ENCODE peak calls at places on chromosomes 7 and 10, in four cellular contexts. One of them, this sample, is unnamed.

GRCh38 chr7:22934473-22935065 is 79.4 kb downstream of the HYCC1 start:
- DNase-seq in colonic mucosa: no peak
- DNase-seq in adrenal gland: no peak
- DNase-seq in neural progenitor cell: no peak
- DNase-seq in this sample: no peak

GRCh38 chr7:80187279-80187678 is 52.6 kb downstream of the GNAI1 start:
- DNase-seq in adrenal gland: no peak
- DNase-seq in neural progenitor cell: no peak
- DNase-seq in colonic mucosa: no peak
- DNase-seq in this sample: no peak

GRCh38 chr10:89475137-89475536 is 60.3 kb downstream of the SLC16A12 start:
- DNase-seq in colonic mucosa: no peak
- DNase-seq in neural progenitor cell: peak; percentile 9
- DNase-seq in adrenal gland: no peak
- DNase-seq in this sample: no peak

GRCh38 chr7:82629583-82629982 is 186.0 kb upstream of the CACNA2D1 start:
- DNase-seq in colonic mucosa: no peak
- DNase-seq in neural progenitor cell: no peak
- DNase-seq in adrenal gland: no peak
- DNase-seq in this sample: no peak

GRCh38 chr10:126240483-126240882 is 147.8 kb downstream of the ADAM12 start:
- DNase-seq in neural progenitor cell: peak; percentile 37
- DNase-seq in colonic mucosa: no peak
- DNase-seq in adrenal gland: no peak
- DNase-seq in this sample: no peak

GRCh38 chr10:92087750-92088395 is 164.3 kb downstream of the BTAF1 start:
- DNase-seq in colonic mucosa: peak; percentile 76
- DNase-seq in adrenal gland: peak; percentile 90
- DNase-seq in neural progenitor cell: peak; percentile 85
- DNase-seq in this sample: peak; percentile 70

GRCh38 chr7:7647495-7648036 is 7.0 kb downstream of the UMAD1 start:
- DNase-seq in neural progenitor cell: no peak
- DNase-seq in adrenal gland: peak; percentile 4
- DNase-seq in colonic mucosa: no peak
- DNase-seq in this sample: no peak

GRCh38 chr10:42933454-42934340 is 143.2 kb upstream of the RET start:
- DNase-seq in colonic mucosa: peak; percentile 58
- DNase-seq in neural progenitor cell: peak; percentile 73
- DNase-seq in adrenal gland: no peak
- DNase-seq in this sample: no peak

GRCh38 chr7:85573346-85573745 is 386.5 kb upstream of the SEMA3D start:
- DNase-seq in neural progenitor cell: no peak
- DNase-seq in adrenal gland: no peak
- DNase-seq in colonic mucosa: no peak
- DNase-seq in this sample: no peak

GRCh38 chr7:55024776-55025175 is 6.0 kb downstream of the EGFR start:
- DNase-seq in neural progenitor cell: no peak
- DNase-seq in colonic mucosa: no peak
- DNase-seq in adrenal gland: no peak
- DNase-seq in this sample: no peak

GRCh38 chr7:127803626-127804025 is 151.6 kb downstream of the SND1 start:
- DNase-seq in colonic mucosa: no peak
- DNase-seq in adrenal gland: no peak
- DNase-seq in neural progenitor cell: no peak
- DNase-seq in this sample: no peak

GRCh38 chr7:55060690-55061414 is 42.0 kb downstream of the EGFR start:
- DNase-seq in neural progenitor cell: no peak
- DNase-seq in adrenal gland: no peak
- DNase-seq in colonic mucosa: no peak
- DNase-seq in this sample: no peak

GRCh38 chr7:29375641-29376562 is 181.3 kb downstream of the CHN2 start:
- DNase-seq in neural progenitor cell: no peak
- DNase-seq in colonic mucosa: peak; percentile 86
- DNase-seq in adrenal gland: peak; percentile 54
- DNase-seq in this sample: no peak

GRCh38 chr10:128498746-128499145 is 372.5 kb upstream of the MKI67 start:
- DNase-seq in adrenal gland: no peak
- DNase-seq in colonic mucosa: no peak
- DNase-seq in neural progenitor cell: no peak
- DNase-seq in this sample: no peak

GRCh38 chr10:58070964-58071363 is 196.7 kb downstream of the IPMK start:
- DNase-seq in neural progenitor cell: no peak
- DNase-seq in adrenal gland: no peak
- DNase-seq in colonic mucosa: no peak
- DNase-seq in this sample: no peak

GRCh38 chr10:30456262-30456661 is 22.3 kb downstream of the MAP3K8 start:
- DNase-seq in colonic mucosa: peak; percentile 44
- DNase-seq in neural progenitor cell: no peak
- DNase-seq in adrenal gland: no peak
- DNase-seq in this sample: no peak

GRCh38 chr10:14507721-14508120 is 177.0 kb upstream of the FRMD4A start:
- DNase-seq in neural progenitor cell: no peak
- DNase-seq in colonic mucosa: no peak
- DNase-seq in adrenal gland: no peak
- DNase-seq in this sample: no peak
- H3K4me1 ChIP-seq in neural progenitor cell: peaks cover 5% of the 10 kb centered on the region
- H3K4me1 ChIP-seq in colonic mucosa: no peaks in the 10 kb centered on the region
- H3K4me1 ChIP-seq in adrenal gland: no peaks in the 10 kb centered on the region
- H3K4me1 ChIP-seq in this sample: no peaks in the 10 kb centered on the region

DNA sequence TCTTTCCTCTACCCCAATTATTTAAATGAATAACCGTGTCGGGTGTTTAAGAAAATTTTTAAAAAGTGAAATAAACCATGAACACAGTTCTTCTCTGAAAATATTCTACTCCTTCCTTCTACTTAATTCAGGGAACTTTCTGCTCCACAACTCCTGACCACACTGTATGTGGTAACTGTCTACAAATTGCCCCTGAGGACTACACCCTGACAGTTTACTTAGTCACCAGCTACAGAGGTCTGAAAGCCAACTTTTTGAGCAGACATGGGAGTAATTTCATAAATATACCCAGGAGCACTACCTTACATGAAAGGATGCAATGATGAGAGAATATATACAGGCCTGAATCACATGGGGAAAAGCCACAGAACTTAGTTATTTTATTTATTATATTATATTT is 523.2 kb upstream of the SORCS1 start:
- DNase-seq in colonic mucosa: no peak
- DNase-seq in neural progenitor cell: no peak
- DNase-seq in adrenal gland: no peak
- DNase-seq in this sample: no peak
- H3K9me3 ChIP-seq in colonic mucosa: no peaks in the 10 kb centered on the region
- H3K9me3 ChIP-seq in neural progenitor cell: no peaks in the 10 kb centered on the region
- H3K9me3 ChIP-seq in adrenal gland: no peaks in the 10 kb centered on the region
- H3K9me3 ChIP-seq in this sample: no peaks in the 10 kb centered on the region

DNA sequence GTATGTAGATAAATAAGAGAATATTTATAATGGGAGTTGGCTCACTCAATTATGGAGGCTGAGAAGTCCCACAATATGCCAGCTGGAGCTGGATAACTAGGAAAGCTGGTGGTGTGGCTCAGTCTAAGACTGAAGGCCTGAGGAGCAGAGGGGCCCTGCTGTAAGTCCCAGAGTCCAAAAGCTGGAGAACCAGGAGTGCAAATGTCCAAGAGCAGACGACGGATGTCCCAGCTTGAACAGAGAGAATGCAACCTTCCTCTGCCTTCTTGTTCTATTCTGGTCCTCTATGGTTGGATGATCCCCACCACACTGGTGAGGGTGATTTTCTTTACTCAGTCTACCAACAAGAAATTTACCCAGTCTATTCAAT is 13.2 kb downstream of the IL2RA start:
- DNase-seq in neural progenitor cell: no peak
- DNase-seq in adrenal gland: no peak
- DNase-seq in colonic mucosa: peak; percentile 14
- DNase-seq in this sample: no peak
- H3K4me1 ChIP-seq in neural progenitor cell: no peaks in the 10 kb centered on the region
- H3K4me1 ChIP-seq in adrenal gland: peaks cover 12% of the 10 kb centered on the region
- H3K4me1 ChIP-seq in colonic mucosa: no peaks in the 10 kb centered on the region
- H3K4me1 ChIP-seq in this sample: no peaks in the 10 kb centered on the region

GRCh38 chr7:157817433-157817832 is 480.6 kb downstream of the DNAJB6 start:
- DNase-seq in adrenal gland: no peak
- DNase-seq in neural progenitor cell: no peak
- DNase-seq in colonic mucosa: no peak
- DNase-seq in this sample: no peak

GRCh38 chr7:157813741-157814661 is 477.2 kb downstream of the DNAJB6 start:
- DNase-seq in adrenal gland: no peak
- DNase-seq in colonic mucosa: no peak
- DNase-seq in neural progenitor cell: no peak
- DNase-seq in this sample: no peak

GRCh38 chr7:157816086-157816485 is 479.3 kb downstream of the DNAJB6 start:
- DNase-seq in adrenal gland: no peak
- DNase-seq in neural progenitor cell: no peak
- DNase-seq in colonic mucosa: no peak
- DNase-seq in this sample: no peak

GRCh38 chr7:157816526-157817250 is 479.9 kb downstream of the DNAJB6 start:
- DNase-seq in neural progenitor cell: no peak
- DNase-seq in colonic mucosa: no peak
- DNase-seq in adrenal gland: no peak
- DNase-seq in this sample: no peak

GRCh38 chr7:157815061-157816022 is 478.5 kb downstream of the DNAJB6 start:
- DNase-seq in neural progenitor cell: no peak
- DNase-seq in adrenal gland: no peak
- DNase-seq in colonic mucosa: no peak
- DNase-seq in this sample: no peak
- H3K9me3 ChIP-seq in neural progenitor cell: no peaks in the 10 kb centered on the region
- H3K9me3 ChIP-seq in adrenal gland: no peaks in the 10 kb centered on the region
- H3K9me3 ChIP-seq in colonic mucosa: no peaks in the 10 kb centered on the region
- H3K9me3 ChIP-seq in this sample: peaks cover 40% of the 10 kb centered on the region

GRCh38 chr10:26448292-26448691 is 10.2 kb downstream of the APBB1IP start:
- DNase-seq in neural progenitor cell: no peak
- DNase-seq in colonic mucosa: no peak
- DNase-seq in adrenal gland: no peak
- DNase-seq in this sample: no peak
- H3K4me1 ChIP-seq in neural progenitor cell: no peaks in the 10 kb centered on the region
- H3K4me1 ChIP-seq in colonic mucosa: no peaks in the 10 kb centered on the region
- H3K4me1 ChIP-seq in adrenal gland: no peaks in the 10 kb centered on the region
- H3K4me1 ChIP-seq in this sample: no peaks in the 10 kb centered on the region

GRCh38 chr7:156121434-156121833 is 309.2 kb upstream of the SHH start:
- DNase-seq in colonic mucosa: no peak
- DNase-seq in adrenal gland: no peak
- DNase-seq in neural progenitor cell: no peak
- DNase-seq in this sample: no peak
- H3K9me3 ChIP-seq in colonic mucosa: no peaks in the 10 kb centered on the region
- H3K9me3 ChIP-seq in adrenal gland: no peaks in the 10 kb centered on the region
- H3K9me3 ChIP-seq in neural progenitor cell: no peaks in the 10 kb centered on the region
- H3K9me3 ChIP-seq in this sample: peaks cover 33% of the 10 kb centered on the region

GRCh38 chr10:17643755-17644484 is at the start of gene STAM:
- DNase-seq in adrenal gland: peak; percentile 91
- DNase-seq in neural progenitor cell: peak; percentile 96
- DNase-seq in colonic mucosa: peak; percentile 93
- DNase-seq in this sample: peak; percentile 72
- H3K4me1 ChIP-seq in adrenal gland: peaks cover 45% of the 10 kb centered on the region
- H3K4me1 ChIP-seq in neural progenitor cell: peaks cover 21% of the 10 kb centered on the region
- H3K4me1 ChIP-seq in colonic mucosa: peaks cover 5% of the 10 kb centered on the region
- H3K4me1 ChIP-seq in this sample: no peaks in the 10 kb centered on the region

GRCh38 chr7:77917500-77918262 is 119.1 kb downstream of the PHTF2 start:
- DNase-seq in neural progenitor cell: no peak
- DNase-seq in colonic mucosa: no peak
- DNase-seq in adrenal gland: no peak
- DNase-seq in this sample: no peak

GRCh38 chr7:77923419-77923818 is 124.8 kb downstream of the PHTF2 start:
- DNase-seq in colonic mucosa: no peak
- DNase-seq in adrenal gland: no peak
- DNase-seq in neural progenitor cell: no peak
- DNase-seq in this sample: no peak
- H3K9me3 ChIP-seq in colonic mucosa: no peaks in the 10 kb centered on the region
- H3K9me3 ChIP-seq in adrenal gland: no peaks in the 10 kb centered on the region
- H3K9me3 ChIP-seq in neural progenitor cell: no peaks in the 10 kb centered on the region
- H3K9me3 ChIP-seq in this sample: no peaks in the 10 kb centered on the region

DNA sequence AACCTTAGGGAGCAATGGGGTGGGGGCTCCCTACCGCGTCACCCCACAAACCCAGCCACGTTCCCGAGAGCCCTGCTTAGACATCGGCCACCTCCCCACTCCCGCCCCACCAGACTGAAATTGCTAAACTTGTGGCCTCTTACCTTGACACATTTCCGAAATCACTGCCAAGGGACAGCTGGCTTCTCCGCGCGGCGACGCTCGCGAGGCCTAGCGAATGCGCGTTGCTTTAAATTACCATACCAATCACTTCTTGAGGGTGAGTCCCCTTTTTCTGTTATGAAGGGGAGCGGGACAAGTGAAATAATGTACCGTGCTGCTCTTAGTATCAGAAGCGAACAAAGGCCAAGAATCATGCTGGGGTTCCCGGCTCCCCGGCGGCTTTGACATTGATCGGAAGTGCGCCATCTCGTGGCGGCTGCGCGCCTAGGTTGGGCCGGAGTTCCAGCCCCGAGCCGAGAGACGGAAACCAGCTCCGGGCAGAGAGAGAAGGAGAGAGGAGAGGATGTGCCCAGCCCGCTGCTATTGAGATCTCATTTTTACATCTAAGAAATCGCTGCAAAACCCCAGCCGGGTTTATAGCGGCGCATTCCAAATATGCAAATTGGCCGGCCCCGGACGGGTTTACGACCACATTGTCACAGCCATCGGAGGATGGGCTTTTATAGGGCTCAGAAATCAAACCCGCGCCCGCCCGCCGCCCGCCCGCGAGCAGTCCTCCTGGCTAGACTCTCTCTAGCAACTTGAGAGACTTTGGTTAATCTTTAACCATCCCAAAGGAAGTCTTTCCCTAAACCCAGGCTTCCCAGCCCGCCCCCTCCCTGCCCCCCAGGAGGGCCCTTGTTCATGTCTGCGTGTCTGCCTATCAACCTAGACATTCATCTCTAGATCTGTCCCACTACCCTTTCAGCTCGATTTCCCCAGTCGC is 5.3 kb downstream of the HOXA11 start:
- DNase-seq in adrenal gland: peak; percentile 71
- DNase-seq in colonic mucosa: peak; percentile 90
- DNase-seq in neural progenitor cell: peak; percentile 62
- DNase-seq in this sample: no peak
- H3K4me1 ChIP-seq in adrenal gland: peaks cover 16% of the 10 kb centered on the region
- H3K4me1 ChIP-seq in colonic mucosa: peaks cover 20% of the 10 kb centered on the region
- H3K4me1 ChIP-seq in neural progenitor cell: peaks cover 14% of the 10 kb centered on the region
- H3K4me1 ChIP-seq in this sample: peaks cover 1% of the 10 kb centered on the region

DNA sequence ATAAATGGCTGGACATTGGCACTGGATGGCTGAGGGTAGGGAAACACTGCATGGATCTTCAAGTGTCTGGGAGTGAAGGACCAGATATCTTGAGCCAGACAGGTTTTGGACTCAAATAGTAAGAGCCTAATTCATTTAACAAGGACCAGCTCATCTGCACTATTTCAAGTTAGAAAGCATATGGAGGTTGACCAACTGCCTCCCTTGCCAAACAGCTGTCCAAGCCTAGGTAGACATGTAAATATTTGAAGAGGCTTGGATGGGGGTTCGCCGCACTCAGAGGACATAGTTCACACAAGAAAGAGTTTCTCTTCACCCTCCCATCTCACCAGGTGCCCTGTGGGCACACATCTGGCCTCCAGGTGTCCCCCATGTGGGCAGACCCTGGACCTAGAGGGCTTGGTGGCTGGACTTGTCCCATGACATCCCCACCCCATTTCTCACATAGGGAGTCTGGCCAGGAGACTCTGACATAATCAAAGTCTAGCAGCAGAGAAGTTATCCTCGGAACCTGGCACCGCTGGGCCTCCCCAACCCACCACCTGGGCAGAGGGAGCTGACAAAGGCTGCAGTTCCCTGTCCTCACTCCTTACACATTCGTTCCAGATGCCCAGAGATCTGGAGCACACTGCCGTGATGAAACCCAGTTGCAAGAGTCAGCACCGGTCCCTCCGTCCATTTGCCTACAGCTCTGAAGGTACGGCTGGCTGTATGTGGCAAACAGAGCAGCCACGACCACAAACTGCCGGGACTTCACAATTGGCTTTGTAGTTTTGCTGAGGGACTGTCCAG is 116.9 kb upstream of the GDF10 start:
- DNase-seq in adrenal gland: no peak
- DNase-seq in colonic mucosa: no peak
- DNase-seq in neural progenitor cell: no peak
- DNase-seq in this sample: no peak
- H3K9me3 ChIP-seq in adrenal gland: no peaks in the 10 kb centered on the region
- H3K9me3 ChIP-seq in colonic mucosa: no peaks in the 10 kb centered on the region
- H3K9me3 ChIP-seq in neural progenitor cell: no peaks in the 10 kb centered on the region
- H3K9me3 ChIP-seq in this sample: no peaks in the 10 kb centered on the region